ENCODE peak calls at places on chromosomes 6 and 20, in nine cellular contexts. O, W, Y, T, X, A, C, M and G are unnamed samples.

GRCh38 chr20:56343861-56344381 is 14.9 kb upstream of the FAM210B start:
- DNase-seq in O (peak), W (no peak), Y (no peak), T (no peak), X (peak), A (peak), C (peak), M (no peak), G (peak)

GRCh38 chr6:139650941-139651340 is 276.5 kb upstream of the CITED2 start:
- DNase-seq in O (no peak), W (no peak), Y (no peak), T (no peak), X (no peak), A (no peak), C (no peak), M (no peak), G (no peak)

GRCh38 chr6:68834561-68834960 is 199.5 kb downstream of the ADGRB3 start:
- DNase-seq in O (no peak), W (no peak), Y (no peak), T (no peak), X (no peak), A (no peak), C (no peak), M (no peak), G (peak)

GRCh38 chr6:143187173-143187908 is 126.7 kb downstream of the AIG1 start:
- DNase-seq in O (no peak), W (peak), Y (no peak), T (no peak), X (peak), A (no peak), C (no peak), M (no peak), G (peak)

GRCh38 chr20:62631336-62632317 is 10.7 kb upstream of the SLCO4A1 start:
- DNase-seq in O (no peak), W (no peak), Y (no peak), T (no peak), X (no peak), A (no peak), C (no peak), M (no peak), G (no peak)

GRCh38 chr6:125858427-125859320 is 67.9 kb downstream of the NCOA7 start:
- DNase-seq in O (no peak), W (peak), Y (no peak), T (no peak), X (peak), A (peak), C (peak), M (no peak), G (peak)

GRCh38 chr6:24057030-24057429 is 69.0 kb upstream of the NRSN1 start:
- DNase-seq in O (no peak), W (no peak), Y (no peak), T (no peak), X (no peak), A (no peak), C (no peak), M (no peak), G (no peak)

GRCh38 chr6:116419069-116419468 is 42.1 kb upstream of the CALHM6 start:
- DNase-seq in O (no peak), W (peak), Y (no peak), T (no peak), X (no peak), A (no peak), C (no peak), M (no peak), G (peak)

GRCh38 chr6:39855356-39855995 is 63.3 kb downstream of the DAAM2 start:
- DNase-seq in O (no peak), W (no peak), Y (no peak), T (no peak), X (no peak), A (no peak), C (no peak), M (no peak), G (no peak)

GRCh38 chr6:2940851-2941250 is 30.5 kb downstream of the SERPINB6 start:
- DNase-seq in O (no peak), W (no peak), Y (peak), T (no peak), X (no peak), A (peak), C (no peak), M (no peak), G (no peak)

GRCh38 chr6:42090819-42091717 is 40.7 kb downstream of the TAF8 start:
- DNase-seq in O (no peak), W (no peak), Y (no peak), T (no peak), X (no peak), A (no peak), C (no peak), M (no peak), G (no peak)

GRCh38 chr20:11716239-11716944 is 201.3 kb upstream of the BTBD3 start:
- DNase-seq in O (no peak), W (peak), Y (no peak), T (no peak), X (peak), A (no peak), C (peak), M (no peak), G (peak)

GRCh38 chr20:31693987-31694661 is 28.5 kb downstream of the BCL2L1 start:
- DNase-seq in O (no peak), W (no peak), Y (no peak), T (no peak), X (no peak), A (no peak), C (no peak), M (no peak), G (no peak)

GRCh38 chr6:150079604-150080003 is 10.7 kb upstream of the ULBP3 start:
- DNase-seq in O (no peak), W (no peak), Y (peak), T (no peak), X (peak), A (no peak), C (no peak), M (no peak), G (peak)

GRCh38 chr20:13788167-13788834 is 3.5 kb downstream of the NDUFAF5 start:
- DNase-seq in O (peak), W (peak), Y (no peak), T (no peak), X (peak), A (peak), C (peak), M (no peak), G (peak)

GRCh38 chr20:24783631-24784492 is 165.2 kb upstream of the CST7 start:
- DNase-seq in O (no peak), W (no peak), Y (no peak), T (no peak), X (no peak), A (no peak), C (no peak), M (no peak), G (peak)

GRCh38 chr20:19024296-19025035 is 188.0 kb upstream of the SLC24A3 start:
- DNase-seq in O (no peak), W (no peak), Y (no peak), T (no peak), X (no peak), A (no peak), C (no peak), M (no peak), G (no peak)

GRCh38 chr6:150391890-150392289 is 23.1 kb downstream of the IYD start:
- DNase-seq in O (no peak), W (no peak), Y (no peak), T (no peak), X (no peak), A (no peak), C (no peak), M (no peak), G (no peak)

GRCh38 chr20:37850724-37851123 is 52.2 kb upstream of the VSTM2L start:
- DNase-seq in O (no peak), W (no peak), Y (no peak), T (no peak), X (no peak), A (no peak), C (peak), M (no peak), G (no peak)

GRCh38 chr6:118584906-118585305 is 36.8 kb downstream of the PLN start:
- DNase-seq in O (no peak), W (no peak), Y (no peak), T (no peak), X (no peak), A (no peak), C (no peak), M (no peak), G (no peak)

GRCh38 chr20:34522969-34523871 is 7.0 kb downstream of the DYNLRB1 start:
- DNase-seq in O (peak), W (peak), Y (no peak), T (peak), X (peak), A (peak), C (peak), M (peak), G (peak)

GRCh38 chr20:8454137-8454712 is 322.2 kb downstream of the PLCB1 start:
- DNase-seq in O (no peak), W (peak), Y (no peak), T (no peak), X (peak), A (peak), C (peak), M (no peak), G (peak)

GRCh38 chr6:120198033-120198432 is 848.5 kb upstream of the MAN1A1 start:
- DNase-seq in O (no peak), W (peak), Y (no peak), T (no peak), X (peak), A (no peak), C (peak), M (no peak), G (peak)

GRCh38 chr6:71287038-71287437 is 1.6 kb upstream of the OGFRL1 start:
- DNase-seq in O (no peak), W (peak), Y (no peak), T (no peak), X (no peak), A (no peak), C (no peak), M (no peak), G (no peak)

GRCh38 chr6:29628419-29629281 is 4.3 kb downstream of the GABBR1 start:
- DNase-seq in O (peak), W (peak), Y (peak), T (peak), X (peak), A (peak), C (peak), M (peak), G (peak)

GRCh38 chr6:169490830-169491229 is 211.0 kb downstream of the WDR27 start:
- DNase-seq in O (no peak), W (no peak), Y (no peak), T (no peak), X (no peak), A (no peak), C (no peak), M (no peak), G (peak)

GRCh38 chr6:101114703-101115102 is 233.6 kb upstream of the ASCC3 start:
- DNase-seq in O (no peak), W (peak), Y (no peak), T (no peak), X (no peak), A (no peak), C (peak), M (no peak), G (peak)

GRCh38 chr20:25222461-25223178 is 25.3 kb upstream of the PYGB start:
- DNase-seq in O (no peak), W (no peak), Y (no peak), T (no peak), X (no peak), A (no peak), C (no peak), M (no peak), G (no peak)

GRCh38 chr20:2300420-2300819 is 4.6 kb downstream of the TGM3 start:
- DNase-seq in O (no peak), W (no peak), Y (no peak), T (no peak), X (no peak), A (no peak), C (no peak), M (no peak), G (no peak)

GRCh38 chr6:17417817-17418216 is 24.4 kb downstream of the CAP2 start:
- DNase-seq in O (no peak), W (peak), Y (no peak), T (no peak), X (peak), A (no peak), C (peak), M (no peak), G (peak)

GRCh38 chr20:42074944-42075343 is 456.8 kb upstream of the CHD6 start:
- DNase-seq in O (no peak), W (no peak), Y (no peak), T (no peak), X (no peak), A (no peak), C (no peak), M (no peak), G (no peak)